ENCODE peak calls at places on chromosomes 2 and 18, in eight cellular contexts. P, Z, J, V, A, K, U and R are unnamed samples.

GRCh38 chr2:238313289-238313990 is 6.9 kb upstream of the TRAF3IP1 start:
- DNase-seq in U (no peak), P (no peak), K (no peak), V (no peak), Z (no peak), A (no peak), J (no peak), R (no peak)

GRCh38 chr2:96970910-96971309 is 15.5 kb downstream of the FAM178B start:
- DNase-seq in J (no peak), V (no peak), P (no peak), U (no peak), K (no peak), Z (no peak), A (no peak), R (no peak)

GRCh38 chr2:71243548-71244301 is 16.8 kb upstream of the PAIP2B start:
- DNase-seq in K (no peak), A (no peak), U (no peak), Z (no peak), P (no peak), V (no peak), J (no peak), R (no peak)

GRCh38 chr2:59575191-59575590 is 978.3 kb downstream of the BCL11A start:
- DNase-seq in Z (no peak), J (no peak), K (no peak), P (no peak), U (no peak), V (no peak), A (no peak), R (no peak)

GRCh38 chr2:172792711-172793110 is 57.1 kb downstream of the RAPGEF4 start:
- DNase-seq in U (no peak), V (no peak), A (peak), P (no peak), K (no peak), Z (peak), J (no peak), R (no peak)

GRCh38 chr2:125405816-125406215 is 1250.1 kb upstream of the GYPC start:
- DNase-seq in J (no peak), V (no peak), Z (peak), U (peak), K (no peak), A (peak), P (no peak), R (peak)

GRCh38 chr2:66013456-66013855 is 421.5 kb upstream of the MEIS1 start:
- DNase-seq in J (no peak), K (no peak), A (no peak), Z (no peak), U (no peak), P (no peak), V (no peak), R (no peak)

GRCh38 chr2:157052685-157053224 is 204.8 kb upstream of the GALNT5 start:
- DNase-seq in J (no peak), V (no peak), A (peak), K (no peak), U (peak), Z (peak), P (no peak), R (peak)

GRCh38 chr2:219554369-219554768 is 10.5 kb downstream of the TMEM198 start:
- DNase-seq in Z (no peak), P (no peak), J (no peak), A (no peak), K (no peak), U (no peak), V (no peak), R (no peak)

GRCh38 chr18:73563345-73563744 is 584.3 kb downstream of the FBXO15 start:
- DNase-seq in Z (peak), A (peak), J (no peak), U (peak), K (no peak), P (no peak), V (no peak), R (peak)

GRCh38 chr2:168050377-168050776 is 197.0 kb downstream of the STK39 start:
- DNase-seq in P (no peak), J (no peak), Z (no peak), A (no peak), K (no peak), U (no peak), V (no peak), R (no peak)

GRCh38 chr2:238493880-238494572 is 67.3 kb downstream of the ASB1 start:
- DNase-seq in A (no peak), J (no peak), Z (no peak), U (no peak), P (no peak), K (no peak), V (no peak), R (no peak)

GRCh38 chr2:128386066-128386465 is 67.4 kb upstream of the HS6ST1 start:
- DNase-seq in J (peak), Z (no peak), V (no peak), K (peak), A (no peak), U (no peak), P (no peak), R (no peak)